ENCODE peak calls at places on chromosome 14, in eight cellular contexts. W, D, S, P, Q, V, K and L are unnamed samples.

GRCh38 chr14:98183556-98183955 is 1088.4 kb downstream of the BCL11B start:
- DNase-seq in W (no peak), D (no peak), S (no peak), P (no peak), Q (no peak), V (no peak), K (no peak), L (no peak)

GRCh38 chr14:92964124-92965109 is 41.5 kb downstream of the CHGA start:
- DNase-seq in W (no peak), D (no peak), S (peak; percentile 60), P (peak; percentile 27), Q (peak; percentile 49), V (peak; percentile 31), K (no peak), L (no peak)

GRCh38 chr14:42804146-42804545 is 1197.5 kb downstream of the LRFN5 start:
- DNase-seq in W (no peak), D (no peak), S (no peak), P (no peak), Q (no peak), V (no peak), K (no peak), L (no peak)

GRCh38 chr14:91693342-91693741 is 38.5 kb downstream of the CATSPERB start:
- DNase-seq in W (no peak), D (no peak), S (no peak), P (no peak), Q (no peak), V (no peak), K (no peak), L (no peak)

GRCh38 chr14:92702441-92702918 is 45.9 kb downstream of the LGMN start:
- DNase-seq in W (no peak), D (no peak), S (peak; percentile 53), P (no peak), Q (no peak), V (peak; percentile 66), K (peak; percentile 53), L (no peak)

GRCh38 chr14:36069535-36069900 is 107.0 kb downstream of the PTCSC3 start:
- DNase-seq in W (peak; percentile 80), D (peak; percentile 17), S (no peak), P (peak; percentile 26), Q (peak; percentile 39), V (no peak), K (no peak), L (peak; percentile 4)

GRCh38 chr14:81436296-81437138 is 36.4 kb upstream of the STON2 start:
- DNase-seq in W (peak; percentile 93), D (peak; percentile 45), S (peak; percentile 90), P (peak; percentile 79), Q (peak; percentile 91), V (peak; percentile 78), K (peak; percentile 18), L (no peak)

GRCh38 chr14:25396128-25396527 is 346.2 kb upstream of the STXBP6 start:
- DNase-seq in W (no peak), D (no peak), S (no peak), P (no peak), Q (no peak), V (no peak), K (no peak), L (no peak)

GRCh38 chr14:34997762-34998161 is 15.0 kb downstream of the SRP54 start:
- DNase-seq in W (no peak), D (no peak), S (no peak), P (no peak), Q (no peak), V (no peak), K (no peak), L (no peak)

GRCh38 chr14:92105073-92105844 is 1.1 kb downstream of the ATXN3 start:
- DNase-seq in W (no peak), D (peak; percentile 48), S (no peak), P (no peak), Q (no peak), V (no peak), K (no peak), L (no peak)

GRCh38 chr14:93096923-93097322 is 18.8 kb downstream of the ITPK1 start:
- DNase-seq in W (no peak), D (no peak), S (no peak), P (no peak), Q (peak; percentile 35), V (no peak), K (no peak), L (no peak)

GRCh38 chr14:90204516-90204915 is 51.8 kb upstream of the PSMC1 start:
- DNase-seq in W (no peak), D (no peak), S (no peak), P (no peak), Q (no peak), V (no peak), K (no peak), L (no peak)

GRCh38 chr14:60760648-60761364 is 26.2 kb downstream of the MNAT1 start:
- DNase-seq in W (no peak), D (no peak), S (no peak), P (no peak), Q (no peak), V (no peak), K (no peak), L (no peak)

GRCh38 chr14:103885509-103885932 is 38.1 kb upstream of the PPP1R13B start:
- DNase-seq in W (no peak), D (no peak), S (no peak), P (no peak), Q (no peak), V (no peak), K (no peak), L (no peak)
- H3K4me1 ChIP-seq in W (no peaks in the 10 kb centered on the region), D (no peaks in the 10 kb centered on the region), S (peaks cover 25% of the 10 kb centered on the region), P (peaks cover 56% of the 10 kb centered on the region), Q (peaks cover 38% of the 10 kb centered on the region), V (no peaks in the 10 kb centered on the region), K (peaks cover 26% of the 10 kb centered on the region), L (peaks cover 3% of the 10 kb centered on the region)

GRCh38 chr14:66979083-66979974 is 209.9 kb upstream of the GARIN2 start:
- DNase-seq in W (no peak), D (no peak), S (no peak), P (no peak), Q (no peak), V (no peak), K (no peak), L (no peak)

GRCh38 chr14:66982247-66982646 is 207.0 kb upstream of the GARIN2 start:
- DNase-seq in W (no peak), D (no peak), S (no peak), P (no peak), Q (no peak), V (no peak), K (no peak), L (no peak)
- H3K4me1 ChIP-seq in W (no peaks in the 10 kb centered on the region), D (no peaks in the 10 kb centered on the region), S (no peaks in the 10 kb centered on the region), P (no peaks in the 10 kb centered on the region), Q (peaks cover 6% of the 10 kb centered on the region), V (no peaks in the 10 kb centered on the region), K (no peaks in the 10 kb centered on the region), L (no peaks in the 10 kb centered on the region)

DNA sequence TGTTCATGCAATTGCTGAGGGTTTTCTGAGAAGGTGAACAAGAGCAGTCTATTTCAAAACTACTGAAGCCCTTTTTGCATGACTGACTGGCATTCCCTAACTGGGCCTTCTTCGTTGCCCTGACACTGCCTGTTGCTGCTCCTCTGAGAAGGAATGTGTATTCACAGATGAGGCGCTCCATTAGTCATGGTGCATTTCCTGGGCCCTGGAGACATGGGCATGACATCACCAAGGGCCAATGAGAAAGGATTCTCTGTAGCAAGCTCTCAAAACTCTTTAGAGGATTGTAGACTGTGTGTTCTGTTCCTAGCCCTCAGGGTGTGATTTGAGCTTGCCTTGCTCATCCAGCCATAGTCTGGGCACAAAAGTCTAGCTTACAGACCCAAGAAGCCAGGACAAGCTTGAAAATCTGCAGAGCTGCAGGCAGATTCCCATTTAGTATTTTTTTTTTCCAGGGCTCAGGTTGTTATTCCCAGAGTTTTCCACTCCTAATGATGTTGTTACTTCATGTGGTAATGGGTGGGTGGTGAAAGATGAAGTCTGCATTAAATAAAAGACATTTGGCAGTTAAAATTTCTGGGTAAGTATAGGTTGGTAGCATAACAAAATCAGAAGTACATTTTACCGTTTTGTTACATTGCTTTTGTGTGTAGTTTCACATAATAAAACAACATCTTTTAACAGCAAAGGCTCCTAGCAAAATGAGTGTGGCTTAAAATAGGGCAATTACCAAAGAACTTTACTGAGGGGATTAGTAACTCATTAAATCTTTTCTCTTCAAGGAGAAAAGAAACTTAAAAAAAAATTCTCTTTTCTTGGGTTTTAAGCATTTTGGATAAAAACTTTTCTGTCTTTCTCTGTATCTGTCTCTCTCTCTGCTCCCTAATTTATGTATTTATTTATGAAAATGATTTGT is 318.4 kb downstream of the RAD51B start:
- DNase-seq in W (peak; percentile 93), D (peak; percentile 95), S (peak; percentile 84), P (no peak), Q (no peak), V (peak; percentile 64), K (no peak), L (peak; percentile 15)
- H3K4me1 ChIP-seq in W (peaks cover 4% of the 10 kb centered on the region), D (peaks cover 12% of the 10 kb centered on the region), S (peaks cover 14% of the 10 kb centered on the region), P (peaks cover 12% of the 10 kb centered on the region), Q (peaks cover 45% of the 10 kb centered on the region), V (no peaks in the 10 kb centered on the region), K (no peaks in the 10 kb centered on the region), L (peaks cover 5% of the 10 kb centered on the region)

GRCh38 chr14:54651018-54651351 is 84.1 kb downstream of the SAMD4A start:
- DNase-seq in W (no peak), D (no peak), S (no peak), P (no peak), Q (no peak), V (no peak), K (no peak), L (no peak)

GRCh38 chr14:54646576-54647130 is 79.7 kb downstream of the SAMD4A start:
- DNase-seq in W (no peak), D (no peak), S (no peak), P (no peak), Q (no peak), V (no peak), K (no peak), L (no peak)

GRCh38 chr14:54643696-54644176 is 76.8 kb downstream of the SAMD4A start:
- DNase-seq in W (peak; percentile 35), D (no peak), S (no peak), P (no peak), Q (no peak), V (no peak), K (no peak), L (no peak)

GRCh38 chr14:54650331-54651017 is 83.5 kb downstream of the SAMD4A start:
- DNase-seq in W (peak; percentile 70), D (peak; percentile 80), S (peak; percentile 88), P (peak; percentile 45), Q (no peak), V (peak; percentile 87), K (no peak), L (no peak)

GRCh38 chr14:54647378-54647777 is 80.5 kb downstream of the SAMD4A start:
- DNase-seq in W (no peak), D (no peak), S (no peak), P (no peak), Q (no peak), V (no peak), K (no peak), L (no peak)
- H3K4me1 ChIP-seq in W (no peaks in the 10 kb centered on the region), D (peaks cover 36% of the 10 kb centered on the region), S (peaks cover 10% of the 10 kb centered on the region), P (peaks cover 4% of the 10 kb centered on the region), Q (peaks cover 5% of the 10 kb centered on the region), V (peaks cover 9% of the 10 kb centered on the region), K (no peaks in the 10 kb centered on the region), L (no peaks in the 10 kb centered on the region)